ENCODE peak calls at places on chromosomes 7 and 10, in six cellular contexts. M is heart left ventricle, X is body of pancreas, R is IMR-90, V is HepG2, U is uterus. K is an unnamed sample.

GRCh38 chr7:121178452-121178851 is 150.3 kb upstream of the WNT16 start:
- DNase-seq in M (no peak), V (no peak), U (no peak), R (no peak), X (no peak), K (no peak)

GRCh38 chr7:33550979-33551378 is 354.4 kb upstream of the BMPER start:
- DNase-seq in R (no peak), V (no peak), X (no peak), U (no peak), M (no peak), K (no peak)

GRCh38 chr10:33801705-33802104 is 467.2 kb upstream of the NRP1 start:
- DNase-seq in X (no peak), U (no peak), M (no peak), V (peak; percentile 85), R (peak; percentile 25), K (no peak)

GRCh38 chr10:71748671-71749191 is 24.6 kb downstream of the VSIR start:
- DNase-seq in X (peak; percentile 47), M (peak; percentile 84), U (peak; percentile 64), V (no peak), R (no peak), K (peak; percentile 80)

GRCh38 chr7:11456574-11456973 is 375.4 kb downstream of the THSD7A start:
- DNase-seq in R (no peak), M (no peak), X (no peak), V (no peak), U (no peak), K (no peak)

GRCh38 chr10:110446954-110447608 is 50.6 kb upstream of the DUSP5 start:
- DNase-seq in V (no peak), M (no peak), U (no peak), R (peak; percentile 95), X (no peak), K (no peak)

GRCh38 chr7:925601-926000 is 28.9 kb downstream of the ADAP1 start:
- DNase-seq in U (peak; percentile 30), R (no peak), X (peak; percentile 22), M (peak; percentile 21), V (no peak), K (peak; percentile 78)

GRCh38 chr10:59595584-59595983 is 114.1 kb downstream of the SLC16A9 start:
- DNase-seq in M (no peak), R (no peak), X (no peak), U (no peak), V (no peak), K (no peak)

GRCh38 chr10:110754375-110755120 is 110.4 kb downstream of the RBM20 start:
- DNase-seq in M (no peak), U (no peak), X (no peak), R (no peak), V (no peak), K (no peak)

GRCh38 chr10:90354914-90355313 is 502.9 kb downstream of the HTR7 start:
- DNase-seq in R (no peak), U (no peak), M (no peak), V (no peak), X (no peak), K (no peak)

GRCh38 chr7:114085592-114086490 is 167.0 kb upstream of the PPP1R3A start:
- DNase-seq in X (peak; percentile 94), U (peak; percentile 79), M (peak; percentile 70), R (peak; percentile 61), V (no peak), K (peak; percentile 90)

GRCh38 chr10:6050801-6051445 is 11.2 kb downstream of the IL2RA start:
- DNase-seq in V (peak; percentile 41), U (peak; percentile 78), R (peak; percentile 44), X (peak; percentile 61), M (peak; percentile 67), K (peak; percentile 80)

GRCh38 chr10:90986136-90986760 is 65.4 kb upstream of the ANKRD1 start:
- DNase-seq in X (no peak), V (no peak), U (no peak), R (no peak), M (no peak), K (no peak)

GRCh38 chr10:93065675-93066543 is 5.3 kb downstream of the CYP26C1 start:
- DNase-seq in X (no peak), M (no peak), V (no peak), R (no peak), U (no peak), K (no peak)

GRCh38 chr7:108000875-108001758 is 1.8 kb downstream of the LAMB1 start:
- DNase-seq in X (peak; percentile 50), U (peak; percentile 39), V (no peak), R (peak; percentile 30), M (peak; percentile 76), K (peak; percentile 67)

GRCh38 chr7:131562941-131563340 is 6.5 kb upstream of the PODXL start:
- DNase-seq in U (no peak), R (peak; percentile 64), V (no peak), M (no peak), X (no peak), K (no peak)

GRCh38 chr7:140230862-140231778 is 54.3 kb upstream of the KDM7A start:
- DNase-seq in X (peak; percentile 65), M (peak; percentile 34), R (peak; percentile 39), V (peak; percentile 93), U (peak; percentile 21), K (peak; percentile 87)

GRCh38 chr7:13321321-13321720 is 633.9 kb downstream of the ARL4A start:
- DNase-seq in V (no peak), R (no peak), M (no peak), X (no peak), U (no peak), K (no peak)

GRCh38 chr10:68105820-68106219 is 3.5 kb upstream of the MYPN start:
- DNase-seq in R (peak; percentile 78), X (no peak), V (no peak), U (no peak), M (no peak), K (no peak)

GRCh38 chr10:50614444-50615137 is 9.2 kb downstream of the SGMS1 start:
- DNase-seq in R (no peak), V (peak; percentile 53), X (peak; percentile 66), U (no peak), M (no peak), K (no peak)

GRCh38 chr7:157607218-157607617 is 270.4 kb downstream of the DNAJB6 start:
- DNase-seq in V (no peak), U (no peak), M (no peak), R (no peak), X (no peak), K (no peak)

GRCh38 chr7:125934539-125934938 is 1004.9 kb upstream of the POT1 start:
- DNase-seq in V (no peak), U (no peak), R (no peak), X (no peak), M (no peak), K (no peak)

GRCh38 chr7:36985866-36986402 is 261.6 kb upstream of the AOAH start:
- DNase-seq in R (no peak), M (no peak), U (no peak), V (no peak), X (peak; percentile 32), K (no peak)

DNA sequence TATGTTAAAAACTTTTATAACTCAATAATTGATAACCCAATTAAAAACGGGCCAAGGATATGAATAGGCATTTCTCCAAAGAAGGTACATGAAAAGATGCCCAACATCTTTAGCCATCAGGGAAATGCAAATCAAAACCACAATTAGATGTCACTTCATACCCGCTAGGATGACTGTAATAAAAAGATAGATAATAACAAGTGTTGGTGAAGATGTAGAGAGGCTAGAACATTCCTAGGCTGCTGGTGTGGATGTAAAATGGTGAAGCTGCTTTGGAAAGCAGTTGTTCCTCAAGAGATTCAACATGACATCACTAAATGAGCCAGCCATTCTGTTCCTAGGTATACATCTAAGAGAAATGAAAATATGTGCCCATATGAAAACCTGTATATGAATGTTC is 35.6 kb downstream of the CAMK1D start:
- DNase-seq in R (no peak), U (no peak), M (no peak), V (no peak), X (no peak), K (no peak)
- TF ChIP-seq POLR2A in R (no peak), U (no peak), M (no peak), V (no peak), X (no peak), K (no peak)

GRCh38 chr10:100913470-100913865 is 705 bp downstream of the SLF2 start:
- DNase-seq in M (no peak), X (no peak), R (no peak), V (no peak), U (no peak), K (no peak)

GRCh38 chr10:100909506-100910260 is 3.1 kb upstream of the SLF2 start:
- DNase-seq in V (no peak), U (peak; percentile 26), M (no peak), X (no peak), R (no peak), K (no peak)

GRCh38 chr10:100912013-100912608 is 652 bp upstream of the SLF2 start:
- DNase-seq in M (peak; percentile 15), X (no peak), V (no peak), U (no peak), R (peak; percentile 49), K (no peak)

GRCh38 chr10:100911472-100911871 is 1.3 kb upstream of the SLF2 start:
- DNase-seq in U (no peak), V (no peak), X (no peak), M (no peak), R (no peak), K (no peak)

GRCh38 chr10:100912609-100913469 is at the start of gene SLF2:
- DNase-seq in X (peak; percentile 99), R (peak; percentile 98), V (peak; percentile 97), M (peak; percentile 99), U (peak; percentile 98), K (peak; percentile 99)
- H3K27ac ChIP-seq in X (peak within 1 kb of the TSS; percentile 94), R (peak within 1 kb of the TSS; percentile 99), V (peak within 1 kb of the TSS; percentile 85), M (peak within 1 kb of the TSS; percentile 96), U (peak within 1 kb of the TSS; percentile 89), K (peak within 1 kb of the TSS; percentile 95)

DNA sequence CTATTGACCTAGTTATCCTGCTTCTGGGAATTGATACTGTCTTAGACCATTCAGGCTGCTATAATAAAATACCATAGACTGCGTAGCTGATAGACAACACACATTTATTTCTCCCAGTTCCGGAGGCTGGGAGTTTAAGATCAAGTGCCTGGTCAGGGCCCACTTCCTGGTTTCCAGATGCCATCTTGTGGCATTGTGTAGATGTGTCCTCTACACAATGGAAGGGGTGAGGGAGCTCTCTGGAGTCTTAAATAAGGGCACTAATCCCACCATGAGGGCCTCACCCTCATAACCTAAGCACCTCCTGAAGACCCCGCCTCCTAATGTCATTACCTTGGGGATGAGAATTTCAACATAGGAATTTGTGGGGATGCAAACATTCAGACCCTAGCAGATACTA is 62.4 kb downstream of the SLC35B4 start:
- DNase-seq in R (peak; percentile 22), V (no peak), U (no peak), M (no peak), X (no peak), K (no peak)
- TF ChIP-seq CTCF in R (peak; percentile 29), V (peak; percentile 29), U (no peak), M (no peak), X (no peak), K (no peak)

DNA sequence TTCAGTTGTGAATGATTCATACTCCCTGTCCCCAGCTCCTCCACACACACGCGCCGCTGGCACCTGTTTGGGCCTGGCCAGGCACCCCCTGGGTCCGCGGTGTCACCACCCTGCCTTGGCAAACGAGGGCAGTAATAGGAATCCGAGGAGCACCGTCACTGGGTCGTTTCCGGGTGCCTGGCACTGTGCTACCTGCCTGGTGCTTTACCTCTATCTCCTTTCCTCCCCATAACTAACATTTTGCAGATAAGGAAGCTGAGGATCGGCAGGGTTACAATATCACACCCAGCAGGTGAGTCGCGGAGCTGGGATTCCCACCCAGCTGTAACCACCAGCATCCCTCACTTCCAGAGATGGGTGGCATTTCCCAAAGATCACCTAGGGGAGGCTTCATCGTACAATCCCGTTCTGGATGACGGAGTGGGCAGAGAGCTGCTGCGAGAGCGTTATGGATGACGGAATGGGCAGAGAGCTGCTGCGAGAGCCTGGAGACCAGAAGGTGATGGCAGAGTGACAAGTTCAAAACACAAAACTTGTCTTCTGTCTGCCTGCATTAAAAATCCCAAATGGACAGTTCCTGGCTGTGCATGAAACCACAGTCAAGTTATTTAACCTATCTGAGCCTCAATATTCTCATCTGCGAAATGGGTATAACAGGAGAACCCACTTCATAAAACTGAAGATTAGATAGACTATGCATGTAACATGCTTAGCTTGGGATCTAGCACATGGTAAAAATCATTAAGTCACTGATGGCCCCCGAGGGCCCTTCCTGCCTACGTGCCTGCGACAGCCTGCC is 1.1 kb upstream of the HSPA12A start:
- DNase-seq in R (no peak), U (no peak), M (no peak), V (no peak), X (no peak), K (no peak)
- TF ChIP-seq POLR2A in R (no peak), U (no peak), M (no peak), V (no peak), X (no peak), K (no peak)

K was measured in transverse colon.